ENCODE peak calls at places on chromosomes 16 and 17, in eight cellular contexts. E is fibroblast of the conjunctiva; I is activated naive CD8-positive, alpha-beta T cell treated with anti-CD3 and anti-CD28 coated beads, Interleukin-2, amount 50 U/mL, for 24 hours; U is pancreas; O is small intestine; Q is hypothalamus; X is NT2/D1; R is NCI-H2107. Y is an unnamed sample.

GRCh38 chr16:28136751-28137434 is 73.4 kb upstream of the GSG1L start:
- DNase-seq in E (no peak), I (no peak), U (no peak), O (peak), Q (peak), X (no peak), R (no peak), Y (no peak)

GRCh38 chr16:84378099-84378498 is 9.8 kb downstream of the ATP2C2 start:
- DNase-seq in E (no peak), I (no peak), U (no peak), O (no peak), Q (no peak), X (no peak), R (no peak), Y (no peak)

GRCh38 chr16:64933890-64934289 is 188.0 kb downstream of the CDH11 start:
- DNase-seq in E (no peak), I (no peak), U (no peak), O (no peak), Q (peak), X (no peak), R (no peak), Y (peak)

GRCh38 chr16:22912654-22913053 is 98.7 kb downstream of the HS3ST2 start:
- DNase-seq in E (no peak), I (no peak), U (no peak), O (no peak), Q (no peak), X (no peak), R (no peak), Y (no peak)

GRCh38 chr17:1643293-1643998 is 2.1 kb downstream of the SCARF1 start:
- DNase-seq in E (no peak), I (peak), U (peak), O (peak), Q (no peak), X (no peak), R (no peak), Y (no peak)

GRCh38 chr16:47847220-47847970 is 308.4 kb downstream of the ABCC12 start:
- DNase-seq in E (no peak), I (no peak), U (no peak), O (no peak), Q (no peak), X (no peak), R (no peak), Y (peak)

GRCh38 chr17:48625502-48626201 is 506 bp downstream of the HOXB9 start:
- DNase-seq in E (no peak), I (peak), U (no peak), O (peak), Q (no peak), X (no peak), R (no peak), Y (no peak)

GRCh38 chr17:19237389-19238166 is 412 bp downstream of the EPN2 start:
- DNase-seq in E (no peak), I (peak), U (peak), O (no peak), Q (no peak), X (no peak), R (no peak), Y (no peak)

GRCh38 chr16:35523991-35524390 is 2064.6 kb downstream of the TP53TG3F start:
- DNase-seq in E (no peak), I (no peak), U (no peak), O (no peak), Q (no peak), X (no peak), R (no peak), Y (no peak)

GRCh38 chr17:39665642-39666221 is 583 bp downstream of the TCAP start:
- DNase-seq in E (no peak), I (no peak), U (no peak), O (no peak), Q (peak), X (no peak), R (peak), Y (no peak)

GRCh38 chr17:77328823-77329740 is 188.3 kb downstream of the SEC14L1 start:
- DNase-seq in E (no peak), I (no peak), U (no peak), O (peak), Q (no peak), X (no peak), R (no peak), Y (no peak)